ENCODE peak calls at places on chromosomes 5 and 9, in six cellular contexts. G is glutamatergic neuron, B is AG10803, A is cardiac fibroblast, X is PC-9, P is upper lobe of left lung. I is an unnamed sample.

GRCh38 chr9:93198839-93199625 is 15.1 kb downstream of the WNK2 start:
- DNase-seq in G (no peak), B (no peak), A (no peak), X (no peak), P (no peak), I (no peak)

GRCh38 chr5:134175874-134176522 is 752 bp downstream of the SKP1 start:
- DNase-seq in G (no peak), B (peak), A (peak), X (peak), P (peak), I (no peak)

GRCh38 chr5:96388186-96388585 is 44.9 kb downstream of the PCSK1 start:
- DNase-seq in G (no peak), B (peak), A (peak), X (no peak), P (no peak), I (no peak)

GRCh38 chr5:603081-603998 is 8.8 kb upstream of the CEP72 start:
- DNase-seq in G (no peak), B (no peak), A (no peak), X (no peak), P (peak), I (no peak)

GRCh38 chr5:84239509-84239908 is 145.2 kb downstream of the EDIL3 start:
- DNase-seq in G (no peak), B (peak), A (peak), X (peak), P (no peak), I (no peak)

GRCh38 chr5:34045996-34046395 is 3.0 kb upstream of the C1QTNF3 start:
- DNase-seq in G (no peak), B (peak), A (no peak), X (no peak), P (no peak), I (no peak)

GRCh38 chr5:14376789-14377188 is 204.8 kb upstream of the OTULINL start:
- DNase-seq in G (no peak), B (no peak), A (no peak), X (no peak), P (no peak), I (no peak)

GRCh38 chr9:89522261-89522978 is 24.5 kb upstream of the SEMA4D start:
- DNase-seq in G (no peak), B (no peak), A (no peak), X (no peak), P (peak), I (no peak)

GRCh38 chr5:56587381-56588124 is 227.8 kb upstream of the MAP3K1 start:
- DNase-seq in G (no peak), B (no peak), A (no peak), X (no peak), P (no peak), I (no peak)

GRCh38 chr5:1824109-1824821 is 23.1 kb downstream of the NDUFS6 start:
- DNase-seq in G (no peak), B (no peak), A (no peak), X (no peak), P (no peak), I (no peak)

GRCh38 chr5:17314907-17315471 is 97.6 kb downstream of the BASP1 start:
- DNase-seq in G (no peak), B (peak), A (peak), X (no peak), P (no peak), I (no peak)

GRCh38 chr9:121440265-121440664 is 59.4 kb downstream of the GGTA1 start:
- DNase-seq in G (no peak), B (peak), A (peak), X (no peak), P (no peak), I (no peak)
- TF ChIP-seq CTCF in G (no peak), B (peak), A (peak), X (peak), P (no peak), I (no peak)

GRCh38 chr9:69975681-69976080 is 68.0 kb upstream of the MAMDC2 start:
- DNase-seq in G (no peak), B (peak), A (no peak), X (no peak), P (no peak), I (no peak)
- TF ChIP-seq CTCF in G (no peak), B (no peak), A (no peak), X (no peak), P (no peak), I (no peak)

DNA sequence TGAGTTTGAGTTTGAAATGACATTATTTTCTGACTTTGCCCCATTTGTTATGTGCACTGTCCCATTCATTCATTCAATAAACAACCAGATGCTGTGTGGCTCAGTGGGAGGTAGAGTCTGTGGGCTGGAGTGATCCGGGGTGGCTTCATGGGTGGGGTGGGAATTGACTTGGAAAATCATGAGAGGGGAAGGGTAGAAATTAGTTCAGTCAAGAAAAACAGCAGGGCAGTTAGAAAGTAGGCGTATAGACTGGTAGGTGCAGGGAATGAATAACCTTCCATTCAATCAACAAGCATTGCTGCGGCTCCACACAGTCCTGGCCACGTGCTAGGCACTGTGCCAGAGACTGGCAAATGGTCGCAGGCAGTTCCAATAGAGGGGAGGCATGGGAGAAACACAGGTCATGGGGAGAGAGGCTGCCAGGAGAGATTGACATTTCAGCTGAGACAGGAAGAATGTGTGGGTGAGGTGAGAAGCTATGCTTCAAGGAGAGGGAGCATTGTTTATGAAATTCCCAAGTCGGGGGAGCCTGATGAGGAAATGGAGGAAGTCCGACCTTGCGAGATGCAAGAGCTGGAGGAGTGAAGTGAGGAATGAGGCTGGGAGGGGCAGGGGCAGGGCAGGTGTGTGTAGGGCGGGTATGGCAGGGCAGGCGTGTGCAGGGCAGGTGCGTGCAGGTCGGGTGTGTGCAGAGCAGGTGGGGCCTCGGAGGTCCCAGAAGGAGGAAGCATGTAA is 54.5 kb upstream of the PPARGC1B start:
- DNase-seq in G (no peak), B (no peak), A (no peak), X (peak), P (peak), I (no peak)
- TF ChIP-seq CTCF in G (no peak), B (no peak), A (no peak), X (no peak), P (no peak), I (no peak)

DNA sequence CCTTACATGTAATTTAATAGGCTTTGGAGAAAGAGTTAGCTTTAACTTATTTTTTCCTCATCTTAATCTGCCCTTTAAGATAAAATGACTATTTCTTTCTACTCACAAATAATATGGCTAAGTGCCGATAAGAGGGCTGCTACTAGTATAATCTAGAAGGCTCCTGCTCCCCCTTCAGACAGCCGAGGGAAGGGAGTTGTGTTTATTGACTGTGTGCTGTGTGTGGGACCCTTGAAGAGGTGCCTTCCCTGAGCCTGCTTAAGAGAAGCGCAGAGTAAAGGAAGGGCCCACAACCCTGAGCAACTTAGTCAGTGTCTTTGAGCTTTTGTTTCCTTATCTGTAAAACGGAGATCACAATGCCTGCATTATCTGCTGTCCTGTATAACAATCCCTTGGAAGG is 28.1 kb upstream of the CKMT2 start:
- DNase-seq in G (no peak), B (no peak), A (no peak), X (no peak), P (no peak), I (no peak)
- TF ChIP-seq CTCF in G (no peak), B (no peak), A (no peak), X (no peak), P (no peak), I (no peak)

GRCh38 chr5:129361441-129362025 is 98.6 kb upstream of the ADAMTS19 start:
- DNase-seq in G (no peak), B (no peak), A (peak), X (no peak), P (no peak), I (no peak)
- TF ChIP-seq CTCF in G (peak), B (no peak), A (peak), X (peak), P (no peak), I (peak)

DNA sequence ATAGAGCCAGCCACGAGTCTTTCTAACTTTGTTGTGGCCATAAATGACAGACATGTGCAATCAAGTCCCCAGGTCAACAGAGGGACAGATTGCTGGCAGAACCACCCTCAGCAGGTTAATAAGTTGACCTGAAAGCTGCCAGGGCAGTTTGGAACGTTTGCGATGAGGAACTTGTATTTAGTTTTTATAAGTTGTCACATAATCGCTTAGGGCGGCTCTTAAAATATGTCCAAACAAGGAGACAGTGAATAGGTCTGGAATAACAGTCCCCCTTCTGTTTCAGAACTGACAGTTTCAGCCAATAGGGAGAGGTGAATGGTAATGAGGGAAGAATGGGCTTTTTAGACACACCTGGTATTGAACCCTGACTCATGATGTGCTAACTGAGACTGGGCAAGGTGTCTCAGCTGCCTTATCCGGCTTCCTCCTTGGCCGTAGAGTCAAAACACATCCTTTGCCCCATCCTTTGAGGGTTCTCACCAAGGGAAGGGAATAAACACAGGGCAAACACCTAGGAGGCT is 33.6 kb upstream of the GABRP start:
- DNase-seq in G (no peak), B (no peak), A (no peak), X (peak), P (no peak), I (no peak)
- TF ChIP-seq CTCF in G (no peak), B (no peak), A (no peak), X (no peak), P (no peak), I (no peak)

I was measured in mesothelial cell of epicardium.